ENCODE peak calls at places on chromosome 1, in eight cellular contexts. One of them, this sample, is unnamed.

GRCh38 chr1:35883681-35884155 is 709 bp downstream of the AGO1 start:
- DNase-seq in neural crest cell: peak; percentile 37
- DNase-seq in transverse colon: peak; percentile 62
- DNase-seq in tibial artery: peak; percentile 30
- DNase-seq in mammary epithelial cell: peak; percentile 2
- DNase-seq in A549: peak; percentile 16
- DNase-seq in progenitor cell of endocrine pancreas: peak; percentile 68
- DNase-seq in glutamatergic neuron: peak; percentile 78
- DNase-seq in this sample: peak; percentile 48

GRCh38 chr1:36137776-36138175 is 11.5 kb downstream of the TRAPPC3 start:
- DNase-seq in progenitor cell of endocrine pancreas: no peak
- DNase-seq in glutamatergic neuron: no peak
- DNase-seq in transverse colon: no peak
- DNase-seq in neural crest cell: no peak
- DNase-seq in tibial artery: no peak
- DNase-seq in mammary epithelial cell: no peak
- DNase-seq in A549: no peak
- DNase-seq in this sample: no peak

GRCh38 chr1:203204776-203205175 is 18.3 kb upstream of the CHI3L1 start:
- DNase-seq in glutamatergic neuron: no peak
- DNase-seq in A549: no peak
- DNase-seq in mammary epithelial cell: no peak
- DNase-seq in tibial artery: no peak
- DNase-seq in progenitor cell of endocrine pancreas: no peak
- DNase-seq in transverse colon: no peak
- DNase-seq in neural crest cell: no peak
- DNase-seq in this sample: no peak

GRCh38 chr1:82162526-82163420 is 362.0 kb downstream of the ADGRL2 start:
- DNase-seq in transverse colon: no peak
- DNase-seq in neural crest cell: no peak
- DNase-seq in tibial artery: no peak
- DNase-seq in mammary epithelial cell: no peak
- DNase-seq in progenitor cell of endocrine pancreas: no peak
- DNase-seq in A549: peak; percentile 9
- DNase-seq in glutamatergic neuron: no peak
- DNase-seq in this sample: no peak

GRCh38 chr1:245126530-245126929 is 28.3 kb upstream of the KIF26B start:
- DNase-seq in tibial artery: no peak
- DNase-seq in mammary epithelial cell: no peak
- DNase-seq in neural crest cell: no peak
- DNase-seq in glutamatergic neuron: no peak
- DNase-seq in transverse colon: no peak
- DNase-seq in A549: no peak
- DNase-seq in progenitor cell of endocrine pancreas: no peak
- DNase-seq in this sample: no peak

GRCh38 chr1:113073457-113073950 is 506 bp downstream of the LRIG2 start:
- DNase-seq in A549: peak; percentile 54
- DNase-seq in tibial artery: peak; percentile 59
- DNase-seq in neural crest cell: no peak
- DNase-seq in transverse colon: peak; percentile 66
- DNase-seq in glutamatergic neuron: no peak
- DNase-seq in progenitor cell of endocrine pancreas: peak; percentile 66
- DNase-seq in mammary epithelial cell: no peak
- DNase-seq in this sample: peak; percentile 46

GRCh38 chr1:54188291-54188690 is 11.5 kb downstream of the CYB5RL start:
- DNase-seq in transverse colon: no peak
- DNase-seq in progenitor cell of endocrine pancreas: no peak
- DNase-seq in A549: no peak
- DNase-seq in mammary epithelial cell: no peak
- DNase-seq in glutamatergic neuron: no peak
- DNase-seq in neural crest cell: no peak
- DNase-seq in tibial artery: no peak
- DNase-seq in this sample: no peak

GRCh38 chr1:183812686-183813569 is 8.0 kb downstream of the RGL1 start:
- DNase-seq in A549: no peak
- DNase-seq in progenitor cell of endocrine pancreas: no peak
- DNase-seq in neural crest cell: no peak
- DNase-seq in glutamatergic neuron: no peak
- DNase-seq in tibial artery: peak; percentile 47
- DNase-seq in transverse colon: no peak
- DNase-seq in mammary epithelial cell: peak; percentile 35
- DNase-seq in this sample: no peak

GRCh38 chr1:24890861-24891260 is 39.2 kb downstream of the RUNX3 start:
- DNase-seq in transverse colon: peak; percentile 7
- DNase-seq in glutamatergic neuron: no peak
- DNase-seq in neural crest cell: no peak
- DNase-seq in progenitor cell of endocrine pancreas: no peak
- DNase-seq in tibial artery: no peak
- DNase-seq in A549: no peak
- DNase-seq in mammary epithelial cell: no peak
- DNase-seq in this sample: no peak

GRCh38 chr1:1975535-1975934 is 28.1 kb downstream of the CFAP74 start:
- DNase-seq in progenitor cell of endocrine pancreas: no peak
- DNase-seq in A549: no peak
- DNase-seq in tibial artery: no peak
- DNase-seq in neural crest cell: no peak
- DNase-seq in transverse colon: no peak
- DNase-seq in mammary epithelial cell: no peak
- DNase-seq in glutamatergic neuron: no peak
- DNase-seq in this sample: no peak

GRCh38 chr1:8980656-8981055 is 35.0 kb downstream of the CA6 start:
- DNase-seq in transverse colon: no peak
- DNase-seq in mammary epithelial cell: no peak
- DNase-seq in A549: no peak
- DNase-seq in progenitor cell of endocrine pancreas: no peak
- DNase-seq in glutamatergic neuron: no peak
- DNase-seq in tibial artery: no peak
- DNase-seq in neural crest cell: no peak
- DNase-seq in this sample: no peak

GRCh38 chr1:205530116-205530515 is 25.6 kb downstream of the CDK18 start:
- DNase-seq in progenitor cell of endocrine pancreas: no peak
- DNase-seq in neural crest cell: no peak
- DNase-seq in A549: no peak
- DNase-seq in transverse colon: no peak
- DNase-seq in mammary epithelial cell: no peak
- DNase-seq in glutamatergic neuron: no peak
- DNase-seq in tibial artery: no peak
- DNase-seq in this sample: no peak

GRCh38 chr1:202283379-202283844 is 58.3 kb downstream of the UBE2T start:
- DNase-seq in glutamatergic neuron: no peak
- DNase-seq in A549: peak; percentile 33
- DNase-seq in transverse colon: no peak
- DNase-seq in progenitor cell of endocrine pancreas: no peak
- DNase-seq in neural crest cell: no peak
- DNase-seq in mammary epithelial cell: peak; percentile 87
- DNase-seq in tibial artery: no peak
- DNase-seq in this sample: peak; percentile 100

GRCh38 chr1:41238311-41239094 is 3.6 kb downstream of the SCMH1 start:
- DNase-seq in glutamatergic neuron: no peak
- DNase-seq in transverse colon: no peak
- DNase-seq in progenitor cell of endocrine pancreas: no peak
- DNase-seq in neural crest cell: no peak
- DNase-seq in tibial artery: no peak
- DNase-seq in mammary epithelial cell: peak; percentile 39
- DNase-seq in A549: peak; percentile 59
- DNase-seq in this sample: peak; percentile 15

GRCh38 chr1:225877570-225877969 is 4.6 kb downstream of the TMEM63A start:
- DNase-seq in tibial artery: peak; percentile 65
- DNase-seq in A549: peak; percentile 56
- DNase-seq in glutamatergic neuron: peak; percentile 68
- DNase-seq in progenitor cell of endocrine pancreas: no peak
- DNase-seq in mammary epithelial cell: no peak
- DNase-seq in transverse colon: peak; percentile 67
- DNase-seq in neural crest cell: peak; percentile 65
- DNase-seq in this sample: no peak

GRCh38 chr1:76229279-76229977 is 154.9 kb downstream of the ST6GALNAC3 start:
- DNase-seq in glutamatergic neuron: no peak
- DNase-seq in A549: no peak
- DNase-seq in tibial artery: no peak
- DNase-seq in progenitor cell of endocrine pancreas: no peak
- DNase-seq in neural crest cell: no peak
- DNase-seq in transverse colon: no peak
- DNase-seq in mammary epithelial cell: no peak
- DNase-seq in this sample: no peak

GRCh38 chr1:22860883-22861385 is 111.7 kb downstream of the LACTBL1 start:
- DNase-seq in glutamatergic neuron: no peak
- DNase-seq in progenitor cell of endocrine pancreas: no peak
- DNase-seq in tibial artery: no peak
- DNase-seq in A549: no peak
- DNase-seq in neural crest cell: no peak
- DNase-seq in mammary epithelial cell: no peak
- DNase-seq in transverse colon: no peak
- DNase-seq in this sample: no peak

GRCh38 chr1:167109125-167109524 is 15.2 kb downstream of the STYXL2 start:
- DNase-seq in transverse colon: no peak
- DNase-seq in tibial artery: no peak
- DNase-seq in neural crest cell: no peak
- DNase-seq in mammary epithelial cell: peak; percentile 52
- DNase-seq in A549: no peak
- DNase-seq in glutamatergic neuron: no peak
- DNase-seq in progenitor cell of endocrine pancreas: no peak
- DNase-seq in this sample: no peak

GRCh38 chr1:10431065-10431730 is 965 bp downstream of the CENPS start:
- DNase-seq in mammary epithelial cell: peak; percentile 27
- DNase-seq in progenitor cell of endocrine pancreas: no peak
- DNase-seq in glutamatergic neuron: no peak
- DNase-seq in tibial artery: no peak
- DNase-seq in A549: no peak
- DNase-seq in transverse colon: no peak
- DNase-seq in neural crest cell: no peak
- DNase-seq in this sample: no peak

DNA sequence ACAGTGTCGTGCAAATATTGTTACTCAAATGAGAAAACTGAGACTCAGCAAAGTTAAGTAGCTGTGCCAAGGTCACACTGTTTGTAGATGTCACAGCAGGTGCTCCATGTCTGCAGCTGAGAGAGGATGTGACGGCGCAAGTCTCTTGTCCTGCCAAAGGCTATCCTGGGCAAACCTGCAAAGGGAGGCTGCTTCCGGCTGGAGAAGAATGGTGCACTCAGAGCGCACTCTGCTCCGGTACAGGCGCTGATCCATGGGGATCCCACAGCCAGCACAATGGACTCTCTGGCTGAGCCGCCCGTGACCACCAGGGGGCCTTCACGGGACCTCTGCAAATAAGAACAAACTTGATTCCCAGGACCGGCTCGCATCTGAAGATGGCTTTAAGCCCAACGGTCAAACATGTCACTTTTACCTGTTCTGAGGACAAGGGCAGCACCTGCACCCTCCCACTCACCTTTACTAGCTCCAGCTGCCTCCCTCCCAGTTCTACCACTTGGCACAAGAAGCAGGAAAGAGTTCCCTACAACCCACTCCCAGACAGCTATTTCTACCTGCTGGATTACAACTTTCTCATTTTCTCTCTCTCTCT is 21.9 kb downstream of the RD3 start:
- DNase-seq in tibial artery: peak; percentile 82
- DNase-seq in progenitor cell of endocrine pancreas: peak; percentile 80
- DNase-seq in glutamatergic neuron: peak; percentile 90
- DNase-seq in neural crest cell: peak; percentile 83
- DNase-seq in transverse colon: peak; percentile 88
- DNase-seq in A549: peak; percentile 83
- DNase-seq in mammary epithelial cell: peak; percentile 60
- DNase-seq in this sample: peak; percentile 63
- TF ChIP-seq CTCF in tibial artery: peak; percentile 87
- TF ChIP-seq CTCF in progenitor cell of endocrine pancreas: peak; percentile 91
- TF ChIP-seq CTCF in glutamatergic neuron: peak; percentile 97
- TF ChIP-seq CTCF in neural crest cell: peak; percentile 93
- TF ChIP-seq CTCF in transverse colon: peak; percentile 85
- TF ChIP-seq CTCF in A549: peak; percentile 83
- TF ChIP-seq CTCF in mammary epithelial cell: peak; percentile 86
- TF ChIP-seq CTCF in this sample: peak; percentile 84

DNA sequence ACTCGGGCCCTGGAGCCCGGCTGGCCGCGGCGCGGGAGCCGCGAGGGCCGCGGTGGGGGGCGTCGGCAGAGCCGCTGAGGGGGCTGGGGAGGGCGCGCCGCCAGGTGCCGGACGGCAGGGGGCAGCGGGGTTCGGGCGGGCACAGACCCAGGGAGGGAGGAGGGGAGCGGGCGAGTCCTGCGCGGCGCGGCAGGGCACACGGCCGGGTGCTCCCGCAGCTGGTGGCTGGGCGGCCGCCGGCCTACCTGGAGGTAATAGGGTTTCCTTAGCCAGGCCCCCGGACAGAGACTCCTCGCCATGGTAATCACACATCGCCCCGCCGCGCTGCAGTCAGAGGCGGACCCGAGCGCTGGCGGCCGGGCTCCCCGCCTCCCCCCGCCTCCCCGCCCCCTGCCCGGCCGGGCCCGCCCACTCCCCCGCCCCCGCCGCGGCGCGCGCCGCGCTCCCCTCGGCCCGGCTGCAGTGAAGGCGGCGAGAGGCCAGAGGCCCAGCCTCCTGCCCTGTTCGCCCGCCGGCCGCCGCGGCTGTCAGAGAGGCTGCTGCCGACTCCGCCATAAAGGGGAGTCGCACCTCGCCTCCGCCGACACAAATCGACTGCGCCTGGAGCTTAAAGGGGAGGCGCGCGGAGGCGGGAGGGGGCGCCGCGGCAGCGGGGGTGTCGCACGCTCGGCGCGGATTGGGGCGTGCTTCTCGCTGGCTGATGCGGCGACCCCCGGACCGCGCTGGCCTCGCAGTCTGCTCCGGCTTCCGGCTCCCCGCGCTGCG is at the start of gene DIPK1A:
- DNase-seq in A549: peak; percentile 72
- DNase-seq in transverse colon: peak; percentile 82
- DNase-seq in neural crest cell: peak; percentile 69
- DNase-seq in glutamatergic neuron: peak; percentile 91
- DNase-seq in mammary epithelial cell: peak; percentile 68
- DNase-seq in progenitor cell of endocrine pancreas: peak; percentile 72
- DNase-seq in tibial artery: peak; percentile 81
- DNase-seq in this sample: peak; percentile 67
- TF ChIP-seq CTCF in A549: no peak
- TF ChIP-seq CTCF in transverse colon: no peak
- TF ChIP-seq CTCF in neural crest cell: peak; percentile 52
- TF ChIP-seq CTCF in glutamatergic neuron: peak; percentile 35
- TF ChIP-seq CTCF in mammary epithelial cell: no peak
- TF ChIP-seq CTCF in progenitor cell of endocrine pancreas: peak; percentile 51
- TF ChIP-seq CTCF in tibial artery: no peak
- TF ChIP-seq CTCF in this sample: no peak

GRCh38 chr1:58841455-58841854 is 57.6 kb upstream of the JUN start:
- DNase-seq in transverse colon: peak; percentile 33
- DNase-seq in glutamatergic neuron: no peak
- DNase-seq in tibial artery: no peak
- DNase-seq in progenitor cell of endocrine pancreas: no peak
- DNase-seq in mammary epithelial cell: no peak
- DNase-seq in A549: peak; percentile 53
- DNase-seq in neural crest cell: no peak
- DNase-seq in this sample: no peak
- TF ChIP-seq CTCF in transverse colon: peak; percentile 43
- TF ChIP-seq CTCF in glutamatergic neuron: peak; percentile 28
- TF ChIP-seq CTCF in tibial artery: peak; percentile 5
- TF ChIP-seq CTCF in progenitor cell of endocrine pancreas: peak; percentile 27
- TF ChIP-seq CTCF in mammary epithelial cell: peak; percentile 19
- TF ChIP-seq CTCF in A549: peak; percentile 21
- TF ChIP-seq CTCF in neural crest cell: peak; percentile 44
- TF ChIP-seq CTCF in this sample: no peak

DNA sequence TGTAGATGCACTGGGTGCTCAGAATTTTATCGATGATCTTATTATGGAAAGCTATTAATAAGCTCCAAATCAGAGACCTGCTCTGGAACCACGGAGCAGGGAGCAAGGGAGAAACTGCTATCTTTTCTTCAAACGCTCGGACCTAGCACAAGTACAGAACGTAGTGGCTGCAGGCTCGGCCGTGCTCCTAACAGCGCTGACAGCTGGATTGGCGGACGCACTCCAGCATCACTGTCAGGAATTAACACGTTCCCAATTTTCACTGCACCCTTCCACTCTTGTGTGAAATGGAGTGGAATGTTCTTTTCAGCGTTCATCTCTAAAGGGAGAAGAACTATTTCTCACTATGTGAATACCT is 107.0 kb downstream of the ZNF281 start:
- DNase-seq in progenitor cell of endocrine pancreas: no peak
- DNase-seq in transverse colon: no peak
- DNase-seq in mammary epithelial cell: no peak
- DNase-seq in A549: peak; percentile 47
- DNase-seq in neural crest cell: no peak
- DNase-seq in glutamatergic neuron: peak; percentile 40
- DNase-seq in tibial artery: no peak
- DNase-seq in this sample: no peak
- TF ChIP-seq CTCF in progenitor cell of endocrine pancreas: no peak
- TF ChIP-seq CTCF in transverse colon: no peak
- TF ChIP-seq CTCF in mammary epithelial cell: no peak
- TF ChIP-seq CTCF in A549: no peak
- TF ChIP-seq CTCF in neural crest cell: no peak
- TF ChIP-seq CTCF in glutamatergic neuron: no peak
- TF ChIP-seq CTCF in tibial artery: no peak
- TF ChIP-seq CTCF in this sample: no peak

This sample was measured in RWPE1.